ENCODE peak calls at places on chromosome 11, in ten cellular contexts. A is upper lobe of right lung, F is kidney epithelial cell, O is heart right ventricle, Q is AG04450, X is body of pancreas, D is tibial nerve, Z is HFF-Myc, V is astrocyte, U is A673. G is an unnamed sample.

GRCh38 chr11:1193326-1194230 is 29.3 kb upstream of the MUC5B start:
- DNase-seq in A (peak; percentile 59), F (no peak), O (no peak), Q (no peak), X (peak; percentile 4), D (no peak), Z (no peak), V (no peak), U (no peak), G (no peak)

GRCh38 chr11:116606060-116606459 is 166.7 kb downstream of the BUD13 start:
- DNase-seq in A (no peak), F (no peak), O (no peak), Q (no peak), X (no peak), D (no peak), Z (no peak), V (no peak), U (no peak), G (no peak)

GRCh38 chr11:20355221-20356219 is 8.0 kb upstream of the HTATIP2 start:
- DNase-seq in A (no peak), F (no peak), O (no peak), Q (no peak), X (peak; percentile 62), D (no peak), Z (no peak), V (no peak), U (peak; percentile 59), G (peak; percentile 51)

GRCh38 chr11:20213790-20214189 is 53.5 kb upstream of the DBX1 start:
- DNase-seq in A (no peak), F (no peak), O (no peak), Q (no peak), X (no peak), D (no peak), Z (no peak), V (no peak), U (no peak), G (no peak)

GRCh38 chr11:73219396-73220285 is 1.6 kb downstream of the P2RY2 start:
- DNase-seq in A (peak; percentile 48), F (no peak), O (no peak), Q (no peak), X (no peak), D (no peak), Z (no peak), V (no peak), U (no peak), G (no peak)

GRCh38 chr11:2573240-2574042 is 126.4 kb downstream of the KCNQ1OT1 start:
- DNase-seq in A (peak; percentile 41), F (no peak), O (peak; percentile 7), Q (no peak), X (peak; percentile 3), D (no peak), Z (no peak), V (no peak), U (no peak), G (no peak)

GRCh38 chr11:123472236-123472935 is 42.3 kb downstream of the GRAMD1B start:
- DNase-seq in A (no peak), F (no peak), O (no peak), Q (no peak), X (no peak), D (no peak), Z (no peak), V (no peak), U (no peak), G (no peak)

GRCh38 chr11:3227568-3228444 is 4.4 kb downstream of the MRGPRE start:
- DNase-seq in A (peak; percentile 63), F (no peak), O (peak; percentile 8), Q (no peak), X (no peak), D (no peak), Z (no peak), V (no peak), U (no peak), G (no peak)

GRCh38 chr11:129021295-129021694 is 78.6 kb upstream of the TP53AIP1 start:
- DNase-seq in A (no peak), F (no peak), O (no peak), Q (no peak), X (no peak), D (no peak), Z (no peak), V (no peak), U (peak; percentile 3), G (no peak)

GRCh38 chr11:129013737-129014475 is 71.2 kb upstream of the TP53AIP1 start:
- DNase-seq in A (no peak), F (no peak), O (no peak), Q (no peak), X (no peak), D (no peak), Z (no peak), V (no peak), U (no peak), G (no peak)

GRCh38 chr11:129023968-129024676 is 81.5 kb upstream of the TP53AIP1 start:
- DNase-seq in A (no peak), F (peak; percentile 16), O (no peak), Q (no peak), X (peak; percentile 88), D (no peak), Z (no peak), V (peak; percentile 23), U (peak; percentile 35), G (no peak)

GRCh38 chr11:129018991-129019390 is 76.3 kb upstream of the TP53AIP1 start:
- DNase-seq in A (no peak), F (no peak), O (no peak), Q (no peak), X (peak; percentile 19), D (no peak), Z (no peak), V (no peak), U (no peak), G (no peak)
- TF ChIP-seq CTCF in A (no peak), F (no peak), O (no peak), Q (no peak), X (no peak), D (no peak), Z (no peak), V (no peak), U (no peak), G (no peak)

GRCh38 chr11:6631356-6631890 is 12.2 kb upstream of the TPP1 start:
- DNase-seq in A (no peak), F (no peak), O (no peak), Q (no peak), X (no peak), D (no peak), Z (no peak), V (no peak), U (no peak), G (no peak)

GRCh38 chr11:6628526-6628925 is 9.3 kb upstream of the TPP1 start:
- DNase-seq in A (no peak), F (no peak), O (no peak), Q (no peak), X (no peak), D (no peak), Z (no peak), V (no peak), U (no peak), G (no peak)

GRCh38 chr11:6629573-6629891 is 10.3 kb upstream of the TPP1 start:
- DNase-seq in A (no peak), F (no peak), O (no peak), Q (no peak), X (no peak), D (no peak), Z (no peak), V (no peak), U (no peak), G (no peak)

GRCh38 chr11:6630632-6631291 is 11.5 kb upstream of the TPP1 start:
- DNase-seq in A (no peak), F (no peak), O (no peak), Q (no peak), X (no peak), D (no peak), Z (no peak), V (no peak), U (no peak), G (no peak)

DNA sequence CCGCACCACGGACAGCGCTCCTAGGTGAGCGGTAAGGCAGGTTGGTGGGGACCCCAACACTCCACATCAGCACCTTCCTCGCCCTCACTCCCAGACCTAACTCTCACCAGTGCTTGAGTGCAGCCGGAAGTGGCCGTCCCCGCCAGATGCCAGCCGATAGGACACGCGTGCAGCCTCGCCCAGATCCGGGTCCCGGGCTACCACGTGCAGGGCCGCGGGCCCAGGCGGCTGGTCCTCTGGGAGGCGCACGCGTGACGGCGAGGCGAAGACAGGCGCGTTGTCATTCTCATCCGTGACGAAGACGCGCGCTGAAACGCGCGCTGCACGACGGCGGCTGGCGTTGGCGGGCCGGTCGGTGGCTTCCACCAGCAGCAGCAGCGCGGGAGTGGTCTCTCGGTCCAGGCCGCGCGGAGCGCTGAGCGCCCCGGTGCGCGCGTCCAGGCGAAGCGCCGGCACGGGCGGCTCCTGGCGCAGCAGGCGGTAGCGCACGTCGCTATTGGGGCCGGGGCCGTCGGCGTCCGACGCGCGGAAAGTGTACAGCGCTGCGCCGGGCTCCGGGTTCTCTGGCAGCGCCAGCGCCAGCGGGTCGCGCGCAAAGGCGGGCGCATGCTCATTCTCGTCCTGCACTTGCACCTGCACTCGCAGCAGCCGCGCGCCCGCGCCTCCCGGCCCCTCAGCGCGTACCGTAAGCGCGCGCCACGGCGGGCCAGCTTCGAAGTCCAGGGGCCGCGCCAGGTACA is 10.8 kb upstream of the TPP1 start:
- DNase-seq in A (no peak), F (no peak), O (no peak), Q (no peak), X (peak; percentile 77), D (no peak), Z (no peak), V (no peak), U (no peak), G (no peak)
- H3K4me3 ChIP-seq in A (peak overlapping the region; percentile 21), F (peak overlapping the region; percentile 14), O (no peak overlapping the region), Q (no peak overlapping the region), X (peak overlapping the region; percentile 8), D (no peak overlapping the region), Z (no peak overlapping the region), V (no peak overlapping the region), U (no peak overlapping the region), G (no peak overlapping the region)

GRCh38 chr11:48106166-48106565 is 110.4 kb upstream of the OR4B1 start:
- DNase-seq in A (no peak), F (no peak), O (no peak), Q (no peak), X (no peak), D (no peak), Z (no peak), V (no peak), U (no peak), G (no peak)

GRCh38 chr11:48104562-48104924 is 112.1 kb upstream of the OR4B1 start:
- DNase-seq in A (no peak), F (no peak), O (no peak), Q (no peak), X (no peak), D (no peak), Z (no peak), V (no peak), U (no peak), G (no peak)

GRCh38 chr11:48103621-48104561 is 112.7 kb upstream of the OR4B1 start:
- DNase-seq in A (no peak), F (peak; percentile 79), O (no peak), Q (no peak), X (no peak), D (no peak), Z (no peak), V (peak; percentile 81), U (no peak), G (peak; percentile 62)

GRCh38 chr11:48107188-48107704 is 109.4 kb upstream of the OR4B1 start:
- DNase-seq in A (no peak), F (no peak), O (no peak), Q (no peak), X (no peak), D (no peak), Z (no peak), V (peak; percentile 43), U (no peak), G (peak; percentile 65)

GRCh38 chr11:48105096-48105990 is 111.3 kb upstream of the OR4B1 start:
- DNase-seq in A (no peak), F (no peak), O (no peak), Q (no peak), X (no peak), D (no peak), Z (no peak), V (no peak), U (no peak), G (no peak)
- TF ChIP-seq CTCF in A (no peak), F (peak; percentile 6), O (no peak), Q (no peak), X (no peak), D (no peak), Z (no peak), V (no peak), U (no peak), G (no peak)

GRCh38 chr11:109937968-109938367 is 155.2 kb upstream of the ZC3H12C start:
- DNase-seq in A (no peak), F (no peak), O (no peak), Q (no peak), X (no peak), D (no peak), Z (no peak), V (no peak), U (no peak), G (no peak)
- H3K4me3 ChIP-seq in A (no peak overlapping the region), F (no peak overlapping the region), O (no peak overlapping the region), Q (no peak overlapping the region), X (no peak overlapping the region), D (no peak overlapping the region), Z (no peak overlapping the region), V (no peak overlapping the region), U (no peak overlapping the region), G (no peak overlapping the region)